ENCODE peak calls at places on chromosomes 16 and 17, in nine cellular contexts. J, C, U, P, T, R, V, M and Y are unnamed samples.

GRCh38 chr17:73232587-73233373 is 28.9 kb downstream of the CPSF4L start:
- DNase-seq in U (no peak), P (peak; percentile 38), R (peak; percentile 30), J (peak; percentile 57), T (peak; percentile 54), M (no peak), C (peak; percentile 44), V (peak; percentile 34), Y (peak; percentile 41)

GRCh38 chr17:38967290-38967738 is at the start of gene FBXO47:
- DNase-seq in T (peak; percentile 96), V (no peak), P (peak; percentile 96), J (peak; percentile 82), U (peak; percentile 86), C (peak; percentile 75), M (peak; percentile 53), R (peak; percentile 95), Y (peak; percentile 75)

GRCh38 chr17:43171761-43172487 is 910 bp downstream of the NBR1 start:
- DNase-seq in P (no peak), T (peak; percentile 47), M (peak; percentile 84), C (no peak), R (peak; percentile 61), J (peak; percentile 88), V (peak; percentile 39), U (peak; percentile 52), Y (peak; percentile 48)

GRCh38 chr16:53937068-53937614 is 233.2 kb downstream of the FTO start:
- DNase-seq in U (no peak), J (no peak), C (no peak), P (no peak), V (no peak), T (no peak), R (no peak), M (no peak), Y (no peak)

GRCh38 chr17:4498461-4499397 is at the start of gene SPNS2:
- DNase-seq in U (no peak), P (peak; percentile 77), J (peak; percentile 36), M (no peak), R (peak; percentile 45), V (no peak), T (peak; percentile 84), C (peak; percentile 66), Y (peak; percentile 84)

GRCh38 chr17:79029327-79030009 is 5.5 kb downstream of the C1QTNF1 start:
- DNase-seq in J (no peak), M (no peak), R (peak; percentile 11), V (no peak), C (no peak), T (no peak), U (no peak), P (no peak), Y (no peak)

GRCh38 chr16:79175286-79176057 is 425.1 kb downstream of the MAF start:
- DNase-seq in R (no peak), C (no peak), M (no peak), P (no peak), T (no peak), J (no peak), U (no peak), V (no peak), Y (no peak)

GRCh38 chr17:36926701-36927100 is 10.6 kb upstream of the LHX1 start:
- DNase-seq in T (no peak), R (no peak), P (no peak), U (no peak), C (no peak), M (no peak), J (no peak), V (no peak), Y (peak; percentile 83)

DNA sequence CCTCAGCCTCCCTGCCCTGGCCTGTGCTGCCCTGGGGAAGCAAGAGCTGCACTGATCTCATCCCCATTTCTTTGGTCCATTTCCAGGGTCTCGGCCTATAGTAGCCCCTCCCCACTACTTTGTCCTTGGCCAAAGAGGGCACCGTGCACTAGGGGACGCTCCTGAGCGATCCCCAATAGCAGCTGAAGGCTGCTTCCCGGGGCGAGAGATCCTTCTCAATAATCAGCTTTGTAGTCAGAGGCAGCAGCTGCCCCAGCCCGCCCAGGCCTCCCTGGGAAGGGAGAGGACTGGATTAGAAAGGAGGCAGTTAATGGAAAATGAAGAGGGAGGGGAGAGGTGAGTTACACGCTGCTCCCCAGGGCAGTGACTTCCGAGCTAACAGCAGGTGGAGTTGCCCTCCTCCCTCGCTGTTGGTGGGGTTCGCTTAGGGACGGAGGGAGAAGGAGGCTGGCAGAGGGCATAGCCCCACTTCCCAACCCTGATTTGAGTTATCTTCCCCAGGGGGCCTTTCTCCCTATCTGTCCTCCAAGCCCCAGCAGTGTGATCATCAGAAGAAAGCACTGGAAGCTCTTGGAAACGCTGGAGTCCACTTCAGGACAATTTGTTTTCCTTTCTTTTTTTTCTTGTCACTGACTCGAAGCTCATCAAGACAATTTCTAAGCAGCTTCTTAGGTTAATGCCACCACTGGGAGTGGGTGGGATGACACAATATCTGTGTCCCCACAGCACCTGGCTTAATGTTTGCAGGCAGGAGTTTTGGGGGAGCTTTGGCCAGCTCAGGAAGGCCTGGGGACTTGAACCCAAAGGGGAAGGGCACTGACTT is 2.6 kb downstream of the MXRA7 start:
- DNase-seq in J (no peak), U (no peak), M (no peak), T (peak; percentile 57), P (peak; percentile 84), C (no peak), R (no peak), V (no peak), Y (no peak)
- TF ChIP-seq CTCF in J (peak; percentile 22), U (no peak), M (peak; percentile 60), T (no peak), P (peak; percentile 37), C (no peak), R (no peak), V (no peak), Y (no peak)

GRCh38 chr16:24583494-24583893 is 44.1 kb downstream of the RBBP6 start:
- DNase-seq in J (no peak), R (no peak), U (no peak), C (no peak), V (no peak), T (no peak), M (no peak), P (no peak), Y (no peak)

GRCh38 chr16:24577167-24577566 is 37.8 kb downstream of the RBBP6 start:
- DNase-seq in P (no peak), V (no peak), U (no peak), C (no peak), R (no peak), T (no peak), M (no peak), J (no peak), Y (no peak)

DNA sequence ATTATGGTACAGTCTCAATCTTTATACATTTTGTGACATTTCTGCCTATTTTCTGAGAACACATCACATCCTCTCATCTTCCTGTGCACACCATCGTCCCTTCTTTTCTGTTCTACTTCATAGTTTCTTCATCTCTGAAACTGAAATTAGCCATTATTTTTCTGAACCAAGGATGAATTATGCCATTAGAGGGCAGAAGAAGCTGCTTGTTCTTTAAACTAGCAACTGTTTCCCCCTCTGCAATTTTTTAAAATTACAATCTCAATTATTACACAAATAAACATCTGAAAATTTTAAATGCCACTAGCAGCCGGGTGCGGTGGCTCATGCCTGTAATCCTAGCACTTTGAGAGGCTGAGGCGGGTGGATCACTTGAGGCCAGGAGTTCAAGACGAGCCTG is 41.3 kb downstream of the RBBP6 start:
- DNase-seq in U (no peak), M (peak; percentile 8), V (no peak), T (no peak), R (no peak), P (no peak), C (no peak), J (peak; percentile 6), Y (no peak)
- TF ChIP-seq CTCF in U (no peak), M (peak; percentile 40), V (peak; percentile 55), T (no peak), R (peak; percentile 38), P (no peak), C (no peak), J (peak; percentile 52), Y (peak; percentile 68)

GRCh38 chr17:76434870-76435269 is 18.1 kb downstream of the UBE2O start:
- DNase-seq in T (no peak), U (peak; percentile 39), C (no peak), M (no peak), R (no peak), J (no peak), P (no peak), V (no peak), Y (no peak)
- TF ChIP-seq CTCF in T (no peak), U (no peak), C (no peak), M (no peak), R (no peak), J (no peak), P (no peak), V (no peak), Y (no peak)

GRCh38 chr16:73262931-73263330 is 215.0 kb upstream of the ZFHX3 start:
- DNase-seq in R (no peak), M (no peak), P (no peak), U (no peak), T (no peak), C (no peak), J (no peak), V (no peak), Y (no peak)

GRCh38 chr16:73265124-73265838 is 217.4 kb upstream of the ZFHX3 start:
- DNase-seq in C (no peak), R (no peak), U (no peak), J (no peak), T (peak; percentile 30), M (no peak), P (peak; percentile 32), V (no peak), Y (no peak)

GRCh38 chr16:73274140-73274539 is 226.2 kb upstream of the ZFHX3 start:
- DNase-seq in M (no peak), V (no peak), P (no peak), J (no peak), C (no peak), R (no peak), T (no peak), U (no peak), Y (no peak)

DNA sequence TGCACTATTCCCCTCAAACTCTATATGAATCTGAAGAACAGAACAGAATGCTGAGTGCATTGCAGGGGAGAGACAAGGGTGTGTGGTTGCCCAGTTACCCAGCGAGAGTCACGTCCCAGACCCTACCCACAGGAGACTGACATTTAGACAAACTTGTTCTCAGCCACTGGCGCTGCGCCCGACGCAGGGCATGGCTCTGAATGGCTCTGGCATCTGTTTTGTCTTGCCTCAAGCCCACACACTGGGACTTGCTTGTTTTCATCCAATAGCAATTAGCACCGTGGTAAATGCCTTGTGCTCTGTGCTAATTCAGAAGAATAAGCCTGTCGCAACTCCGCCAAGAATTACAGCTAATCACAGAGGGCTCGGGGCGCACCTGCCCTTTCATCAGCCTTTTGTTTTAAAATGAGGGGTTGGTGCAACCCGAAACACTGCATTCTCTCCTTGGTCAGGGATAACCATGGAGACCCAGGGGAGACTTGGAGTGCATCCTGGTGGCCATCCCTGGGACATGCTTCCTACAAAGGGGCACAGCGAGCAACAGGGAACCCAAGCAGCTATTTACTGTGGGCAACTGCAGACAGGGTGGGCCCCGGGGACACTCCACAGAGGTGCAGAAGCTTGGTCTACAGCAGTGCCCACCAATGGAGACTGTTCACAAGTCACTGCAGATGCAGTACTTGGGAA is 220.5 kb upstream of the ZFHX3 start:
- DNase-seq in V (no peak), J (no peak), P (peak; percentile 50), C (no peak), M (no peak), U (no peak), T (peak; percentile 9), R (no peak), Y (no peak)
- TF ChIP-seq CTCF in V (no peak), J (no peak), P (no peak), C (no peak), M (peak; percentile 35), U (no peak), T (no peak), R (no peak), Y (no peak)